ENCODE peak calls at places on chromosomes 16 and 17, in eight cellular contexts. C, L, P, G, K, J, Y and A are unnamed samples.
A peak's percentile ranks its signal among the peaks of the same experiment; 100 is the strongest.

GRCh38 chr17:76793775-76794174 is 55.9 kb downstream of the MFSD11 start:
- DNase-seq in C (no peak), L (no peak), P (peak; percentile 16), G (no peak), K (peak; percentile 25), J (peak; percentile 67), Y (no peak), A (no peak)

GRCh38 chr17:40646791-40647548 is 648 bp downstream of the SMARCE1 start:
- DNase-seq in C (no peak), L (peak; percentile 50), P (peak; percentile 68), G (no peak), K (no peak), J (no peak), Y (no peak), A (no peak)

GRCh38 chr17:64262125-64262421 is 987 bp downstream of the TEX2 start:
- DNase-seq in C (no peak), L (no peak), P (no peak), G (no peak), K (no peak), J (no peak), Y (no peak), A (no peak)

GRCh38 chr16:86635181-86635580 is 56.8 kb downstream of the FOXL1 start:
- DNase-seq in C (no peak), L (no peak), P (no peak), G (no peak), K (no peak), J (no peak), Y (no peak), A (no peak)

GRCh38 chr16:89918453-89919347 is at the start of gene MC1R:
- DNase-seq in C (no peak), L (peak; percentile 41), P (peak; percentile 62), G (no peak), K (no peak), J (peak; percentile 81), Y (no peak), A (peak; percentile 31)

GRCh38 chr16:11318817-11319216 is 26.4 kb upstream of the RMI2 start:
- DNase-seq in C (no peak), L (no peak), P (no peak), G (no peak), K (no peak), J (no peak), Y (no peak), A (no peak)

GRCh38 chr17:8832711-8833352 is 33.7 kb upstream of the MFSD6L start:
- DNase-seq in C (no peak), L (peak; percentile 70), P (peak; percentile 61), G (no peak), K (peak; percentile 0), J (no peak), Y (no peak), A (peak; percentile 41)

GRCh38 chr16:26530584-26531289 is 536.0 kb upstream of the C16orf82 start:
- DNase-seq in C (no peak), L (no peak), P (no peak), G (no peak), K (no peak), J (no peak), Y (no peak), A (no peak)

GRCh38 chr17:75817571-75817970 is 26.6 kb downstream of the UNC13D start:
- DNase-seq in C (no peak), L (no peak), P (no peak), G (no peak), K (no peak), J (no peak), Y (no peak), A (no peak)

GRCh38 chr17:40511136-40511535 is 9.7 kb upstream of the TNS4 start:
- DNase-seq in C (no peak), L (no peak), P (no peak), G (no peak), K (no peak), J (no peak), Y (no peak), A (no peak)

GRCh38 chr17:58587713-58588117 is 73.3 kb upstream of the MTMR4 start:
- DNase-seq in C (no peak), L (peak; percentile 60), P (peak; percentile 70), G (no peak), K (peak; percentile 24), J (peak; percentile 70), Y (peak; percentile 13), A (peak; percentile 64)

GRCh38 chr17:59427996-59428395 is 96.5 kb downstream of the YPEL2 start:
- DNase-seq in C (no peak), L (no peak), P (no peak), G (no peak), K (no peak), J (peak; percentile 69), Y (no peak), A (no peak)

GRCh38 chr16:29809850-29810698 is 1.9 kb upstream of the PRRT2 start:
- DNase-seq in C (peak; percentile 40), L (peak; percentile 60), P (peak; percentile 76), G (no peak), K (no peak), J (peak; percentile 50), Y (no peak), A (no peak)

GRCh38 chr16:24036614-24037013 is 200.8 kb downstream of the PRKCB start:
- DNase-seq in C (no peak), L (peak; percentile 50), P (peak; percentile 46), G (no peak), K (peak; percentile 3), J (peak; percentile 62), Y (peak; percentile 23), A (peak; percentile 36)

GRCh38 chr17:66514227-66514806 is 211.9 kb downstream of the PRKCA start:
- DNase-seq in C (no peak), L (no peak), P (peak; percentile 41), G (no peak), K (no peak), J (no peak), Y (no peak), A (no peak)

GRCh38 chr17:50257574-50258224 is 16.6 kb upstream of the TMEM92 start:
- DNase-seq in C (no peak), L (no peak), P (no peak), G (no peak), K (no peak), J (no peak), Y (no peak), A (no peak)

GRCh38 chr17:79533116-79533515 is 77.7 kb downstream of the RBFOX3 start:
- DNase-seq in C (no peak), L (no peak), P (no peak), G (no peak), K (no peak), J (no peak), Y (no peak), A (no peak)

GRCh38 chr17:289409-289808 is 63.2 kb downstream of the RPH3AL start:
- DNase-seq in C (no peak), L (no peak), P (no peak), G (no peak), K (no peak), J (no peak), Y (no peak), A (no peak)

GRCh38 chr16:80100846-80101451 is 439.8 kb upstream of the DYNLRB2 start:
- DNase-seq in C (no peak), L (no peak), P (no peak), G (no peak), K (no peak), J (no peak), Y (no peak), A (no peak)

GRCh38 chr16:66107661-66108060 is 258.8 kb upstream of the CDH5 start:
- DNase-seq in C (no peak), L (no peak), P (no peak), G (no peak), K (no peak), J (peak; percentile 84), Y (no peak), A (no peak)

GRCh38 chr16:68746951-68747350 is 9.9 kb downstream of the CDH1 start:
- DNase-seq in C (no peak), L (no peak), P (no peak), G (no peak), K (no peak), J (no peak), Y (no peak), A (no peak)

GRCh38 chr16:56603589-56603988 is 4.8 kb upstream of the MT2A start:
- DNase-seq in C (no peak), L (no peak), P (no peak), G (no peak), K (no peak), J (peak; percentile 66), Y (peak; percentile 31), A (no peak)

GRCh38 chr17:63525190-63525946 is 2.2 kb downstream of the KCNH6 start:
- DNase-seq in C (no peak), L (no peak), P (no peak), G (no peak), K (no peak), J (no peak), Y (peak; percentile 73), A (no peak)

GRCh38 chr17:75819116-75819515 is 25.1 kb downstream of the UNC13D start:
- DNase-seq in C (no peak), L (no peak), P (no peak), G (no peak), K (no peak), J (no peak), Y (no peak), A (no peak)

GRCh38 chr16:58421529-58421928 is 29.3 kb downstream of the GINS3 start:
- DNase-seq in C (no peak), L (no peak), P (no peak), G (no peak), K (no peak), J (peak; percentile 22), Y (no peak), A (no peak)

GRCh38 chr16:27204232-27204915 is 1.0 kb downstream of the KDM8 start:
- DNase-seq in C (no peak), L (peak; percentile 40), P (peak; percentile 30), G (no peak), K (peak; percentile 41), J (no peak), Y (no peak), A (no peak)